ENCODE peak calls at places on chromosomes 4 and X, in six cellular contexts. T, F, P, Q, Z and K are unnamed samples.

GRCh38 chrX:14243823-14244222 is 214.1 kb upstream of the GEMIN8 start:
- DNase-seq in F (no peak), T (no peak), P (no peak), Q (no peak), Z (no peak), K (no peak)

GRCh38 chr4:119729815-119730643 is 101.4 kb upstream of the PDE5A start:
- DNase-seq in T (peak; percentile 80), P (no peak), F (peak; percentile 98), Q (peak; percentile 91), Z (no peak), K (no peak)

GRCh38 chr4:54513231-54513630 is 144.5 kb upstream of the KIT start:
- DNase-seq in Z (no peak), P (no peak), F (peak; percentile 93), Q (peak; percentile 86), T (no peak), K (no peak)

GRCh38 chrX:140034916-140035315 is 69.6 kb upstream of the CXorf66 start:
- DNase-seq in Q (no peak), T (no peak), Z (no peak), F (no peak), P (no peak), K (no peak)

GRCh38 chr4:183014361-183015084 is 84.5 kb upstream of the WWC2 start:
- DNase-seq in T (no peak), P (no peak), Q (no peak), Z (no peak), F (no peak), K (no peak)

GRCh38 chrX:153474718-153475117 is 4.3 kb upstream of the HAUS7 start:
- DNase-seq in F (peak; percentile 46), Z (peak; percentile 52), T (peak; percentile 36), P (no peak), Q (no peak), K (peak; percentile 67)

GRCh38 chrX:10175317-10175871 is 18.6 kb downstream of the CLCN4 start:
- DNase-seq in T (no peak), Z (no peak), P (no peak), F (peak; percentile 77), Q (peak; percentile 40), K (no peak)

GRCh38 chr4:186927624-186928023 is 204.0 kb upstream of the FAT1 start:
- DNase-seq in F (no peak), T (no peak), P (no peak), Z (no peak), Q (no peak), K (no peak)

GRCh38 chrX:55668084-55668483 is 44.9 kb downstream of the FOXR2 start:
- DNase-seq in Z (no peak), T (no peak), Q (no peak), P (no peak), F (no peak), K (no peak)

GRCh38 chr4:74805601-74806000 is 11.3 kb upstream of the BTC start:
- DNase-seq in T (no peak), Q (peak; percentile 1), P (no peak), F (peak; percentile 66), Z (no peak), K (no peak)

GRCh38 chrX:44507292-44507691 is 35.4 kb downstream of the FUNDC1 start:
- DNase-seq in T (no peak), Q (no peak), F (no peak), Z (no peak), P (no peak), K (no peak)

GRCh38 chrX:112941209-112941788 is 100.7 kb upstream of the AMOT start:
- DNase-seq in F (peak; percentile 1), T (peak; percentile 7), Q (no peak), Z (no peak), P (no peak), K (no peak)
- TF ChIP-seq CTCF in F (peak; percentile 28), T (no peak), Q (no peak), Z (no peak), P (no peak), K (no peak)

DNA sequence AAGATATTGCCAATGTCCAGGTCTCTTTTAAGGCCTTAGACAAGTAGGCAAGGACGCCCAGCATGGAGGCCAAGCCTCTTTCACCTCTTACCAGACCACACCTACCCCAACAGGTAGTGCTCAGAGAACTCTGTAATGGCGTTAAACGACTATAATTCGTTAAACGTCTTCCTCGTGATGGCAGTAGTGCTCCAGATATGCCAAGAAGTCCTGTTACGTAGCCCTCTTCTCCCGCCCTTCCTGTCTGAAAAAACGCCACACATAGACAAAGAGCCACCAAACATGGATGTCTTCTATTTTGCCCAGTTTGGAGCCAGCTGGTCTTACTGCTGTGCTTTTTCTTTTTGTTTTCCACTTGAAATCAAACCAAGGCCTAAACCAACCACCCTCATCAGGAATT is 190.7 kb downstream of the OR13H1 start:
- DNase-seq in Q (no peak), T (no peak), F (peak; percentile 81), Z (no peak), P (peak; percentile 91), K (peak; percentile 64)
- TF ChIP-seq CTCF in Q (no peak), T (no peak), F (peak; percentile 44), Z (no peak), P (no peak), K (no peak)

GRCh38 chr4:64192731-64193412 is 216.4 kb downstream of the TECRL start:
- DNase-seq in T (no peak), Z (no peak), Q (no peak), P (no peak), F (no peak), K (no peak)
- TF ChIP-seq CTCF in T (no peak), Z (no peak), Q (no peak), P (no peak), F (no peak), K (no peak)

GRCh38 chrX:4787971-4788370 is 1074.5 kb upstream of the PRKX start:
- DNase-seq in F (no peak), P (no peak), Q (no peak), T (no peak), Z (no peak), K (no peak)
- TF ChIP-seq CTCF in F (no peak), P (no peak), Q (no peak), T (no peak), Z (no peak), K (no peak)

DNA sequence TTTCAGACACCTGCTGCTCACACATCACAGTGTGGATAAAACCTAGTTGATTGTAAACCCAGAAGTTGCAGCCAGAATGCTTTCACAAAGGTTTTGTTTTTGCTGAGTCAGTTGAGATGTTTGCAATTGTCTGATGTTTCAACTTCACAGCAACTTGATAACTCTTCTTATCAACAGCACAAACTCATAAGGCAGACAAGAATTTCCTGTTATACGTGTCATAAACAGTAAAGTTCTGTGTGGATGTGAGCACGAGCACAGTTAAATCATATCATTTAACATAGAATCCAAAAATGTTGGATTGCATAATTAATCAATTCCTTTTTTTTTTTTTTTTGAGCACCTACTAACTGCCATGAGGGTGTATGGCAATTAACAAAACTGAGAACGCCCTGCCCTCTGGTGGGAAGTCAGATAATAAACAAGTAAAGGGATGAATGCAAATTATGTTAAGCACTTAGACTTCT is 512.2 kb downstream of the PDHA2 start:
- DNase-seq in Z (peak; percentile 10), Q (no peak), F (no peak), T (peak; percentile 14), P (no peak), K (no peak)
- TF ChIP-seq CTCF in Z (peak; percentile 31), Q (no peak), F (no peak), T (no peak), P (no peak), K (no peak)

DNA sequence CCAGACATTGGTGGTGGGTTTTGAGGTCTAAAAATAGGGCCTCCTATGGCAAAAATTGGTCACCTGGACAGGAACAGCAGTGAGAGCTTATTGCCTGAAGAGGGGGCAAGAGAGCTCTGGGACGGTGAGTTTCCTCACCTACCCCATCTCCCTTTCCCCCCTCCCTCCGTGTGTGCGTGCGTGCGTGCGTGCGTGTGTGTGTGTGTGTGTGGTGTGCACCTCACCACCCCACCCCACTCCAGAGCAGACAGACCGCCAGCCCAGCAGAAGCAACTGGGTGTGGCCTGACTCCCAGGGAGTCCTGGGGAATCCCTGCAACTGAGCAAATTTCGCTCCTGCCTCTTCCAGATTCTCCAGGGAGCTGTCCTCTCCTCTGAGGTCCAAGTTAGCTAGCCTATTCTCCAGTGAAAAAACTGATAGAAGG is 44.7 kb downstream of the PRPS1 start:
- DNase-seq in F (peak; percentile 56), Z (peak; percentile 51), P (peak; percentile 96), T (peak; percentile 81), Q (no peak), K (peak; percentile 89)
- TF ChIP-seq CTCF in F (peak; percentile 61), Z (peak; percentile 51), P (no peak), T (peak; percentile 36), Q (peak; percentile 47), K (peak; percentile 58)